ENCODE peak calls at places on chromosome 7, in eight cellular contexts. I is A549; V is stimulated activated CD4-positive, alpha-beta T cell treated with anti-CD3 and anti-CD28 coated beads, Interleukin-4, amount 100 ng/mL, for 4 hours; T is AG08395; U is foreskin fibroblast; C is NB4; A is head of caudate nucleus; M is IMR-90. F is an unnamed sample.
A peak's percentile ranks its signal among the peaks of the same experiment; 100 is the strongest.

GRCh38 chr7:78197447-78197846 is 398.9 kb downstream of the PHTF2 start:
- DNase-seq in I (no peak), V (no peak), T (peak; percentile 74), U (peak; percentile 83), C (peak; percentile 40), A (no peak), M (peak; percentile 75), F (no peak)

GRCh38 chr7:48617508-48617907 is 306.8 kb upstream of the CDC14C start:
- DNase-seq in I (no peak), V (no peak), T (no peak), U (no peak), C (no peak), A (no peak), M (no peak), F (no peak)

GRCh38 chr7:64515330-64515729 is 47.5 kb downstream of the ZNF680 start:
- DNase-seq in I (no peak), V (no peak), T (no peak), U (no peak), C (no peak), A (no peak), M (no peak), F (peak; percentile 31)

GRCh38 chr7:13217762-13218161 is 530.3 kb downstream of the ARL4A start:
- DNase-seq in I (no peak), V (no peak), T (no peak), U (no peak), C (no peak), A (no peak), M (no peak), F (no peak)

GRCh38 chr7:155819186-155819585 is 6.9 kb upstream of the SHH start:
- DNase-seq in I (no peak), V (no peak), T (no peak), U (no peak), C (no peak), A (no peak), M (no peak), F (no peak)

GRCh38 chr7:87058739-87059524 is 522 bp downstream of the ELAPOR2 start:
- DNase-seq in I (peak; percentile 1), V (no peak), T (peak; percentile 7), U (no peak), C (peak; percentile 15), A (peak; percentile 44), M (no peak), F (no peak)

GRCh38 chr7:124796771-124797170 is 31.2 kb upstream of the GPR37 start:
- DNase-seq in I (no peak), V (no peak), T (no peak), U (no peak), C (no peak), A (no peak), M (no peak), F (no peak)

GRCh38 chr7:7188091-7188490 is 5.7 kb downstream of the C1GALT1 start:
- DNase-seq in I (no peak), V (no peak), T (no peak), U (no peak), C (no peak), A (no peak), M (no peak), F (no peak)

GRCh38 chr7:101853684-101854083 is 36.3 kb downstream of the CUX1 start:
- DNase-seq in I (no peak), V (no peak), T (no peak), U (no peak), C (no peak), A (no peak), M (no peak), F (no peak)

F was measured in RCC 7860.